ENCODE peak calls at places on chromosomes 13 and 19, in four cellular contexts. One of them, this sample, is unnamed.

GRCh38 chr19:47542030-47542475 is 27.2 kb upstream of the NAPA start:
- DNase-seq in Peyer's patch: no peak
- DNase-seq in stimulated activated CD4-positive, alpha-beta T cell treated with anti-CD3 and anti-CD28 coated beads, Interleukin-1b, Interleukin-23, amount 100 ng/mL, for 24 hours: no peak
- DNase-seq in stimulated activated CD8-positive, alpha-beta memory T cell treated with anti-CD3 and anti-CD28 coated beads, Interleukin-7, amount 100 ng/mL, for 1 hour: no peak
- DNase-seq in this sample: no peak

GRCh38 chr13:22232186-22232585 is 561.3 kb downstream of the FGF9 start:
- DNase-seq in Peyer's patch: no peak
- DNase-seq in stimulated activated CD8-positive, alpha-beta memory T cell treated with anti-CD3 and anti-CD28 coated beads, Interleukin-7, amount 100 ng/mL, for 1 hour: no peak
- DNase-seq in stimulated activated CD4-positive, alpha-beta T cell treated with anti-CD3 and anti-CD28 coated beads, Interleukin-1b, Interleukin-23, amount 100 ng/mL, for 24 hours: no peak
- DNase-seq in this sample: no peak

GRCh38 chr13:100560498-100561215 is 27.9 kb downstream of the GGACT start:
- DNase-seq in stimulated activated CD4-positive, alpha-beta T cell treated with anti-CD3 and anti-CD28 coated beads, Interleukin-1b, Interleukin-23, amount 100 ng/mL, for 24 hours: no peak
- DNase-seq in Peyer's patch: no peak
- DNase-seq in stimulated activated CD8-positive, alpha-beta memory T cell treated with anti-CD3 and anti-CD28 coated beads, Interleukin-7, amount 100 ng/mL, for 1 hour: no peak
- DNase-seq in this sample: no peak

GRCh38 chr13:99040536-99041141 is 62.8 kb upstream of the DOCK9 start:
- DNase-seq in stimulated activated CD8-positive, alpha-beta memory T cell treated with anti-CD3 and anti-CD28 coated beads, Interleukin-7, amount 100 ng/mL, for 1 hour: no peak
- DNase-seq in stimulated activated CD4-positive, alpha-beta T cell treated with anti-CD3 and anti-CD28 coated beads, Interleukin-1b, Interleukin-23, amount 100 ng/mL, for 24 hours: no peak
- DNase-seq in Peyer's patch: no peak
- DNase-seq in this sample: no peak

GRCh38 chr13:97493471-97493870 is 59.5 kb downstream of the RAP2A start:
- DNase-seq in Peyer's patch: no peak
- DNase-seq in stimulated activated CD8-positive, alpha-beta memory T cell treated with anti-CD3 and anti-CD28 coated beads, Interleukin-7, amount 100 ng/mL, for 1 hour: no peak
- DNase-seq in stimulated activated CD4-positive, alpha-beta T cell treated with anti-CD3 and anti-CD28 coated beads, Interleukin-1b, Interleukin-23, amount 100 ng/mL, for 24 hours: no peak
- DNase-seq in this sample: no peak

GRCh38 chr19:13154241-13154778 is 4.1 kb downstream of the IER2 start:
- DNase-seq in Peyer's patch: peak
- DNase-seq in stimulated activated CD4-positive, alpha-beta T cell treated with anti-CD3 and anti-CD28 coated beads, Interleukin-1b, Interleukin-23, amount 100 ng/mL, for 24 hours: no peak
- DNase-seq in stimulated activated CD8-positive, alpha-beta memory T cell treated with anti-CD3 and anti-CD28 coated beads, Interleukin-7, amount 100 ng/mL, for 1 hour: no peak
- DNase-seq in this sample: no peak

GRCh38 chr19:17114414-17114831 is 38.8 kb downstream of the MYO9B start:
- DNase-seq in stimulated activated CD8-positive, alpha-beta memory T cell treated with anti-CD3 and anti-CD28 coated beads, Interleukin-7, amount 100 ng/mL, for 1 hour: no peak
- DNase-seq in Peyer's patch: no peak
- DNase-seq in stimulated activated CD4-positive, alpha-beta T cell treated with anti-CD3 and anti-CD28 coated beads, Interleukin-1b, Interleukin-23, amount 100 ng/mL, for 24 hours: no peak
- DNase-seq in this sample: no peak

GRCh38 chr13:34347784-34348573 is 530.0 kb downstream of the RFC3 start:
- DNase-seq in stimulated activated CD4-positive, alpha-beta T cell treated with anti-CD3 and anti-CD28 coated beads, Interleukin-1b, Interleukin-23, amount 100 ng/mL, for 24 hours: no peak
- DNase-seq in Peyer's patch: no peak
- DNase-seq in stimulated activated CD8-positive, alpha-beta memory T cell treated with anti-CD3 and anti-CD28 coated beads, Interleukin-7, amount 100 ng/mL, for 1 hour: no peak
- DNase-seq in this sample: no peak

GRCh38 chr13:92460479-92460878 is 766.1 kb upstream of the GPC6 start:
- DNase-seq in stimulated activated CD8-positive, alpha-beta memory T cell treated with anti-CD3 and anti-CD28 coated beads, Interleukin-7, amount 100 ng/mL, for 1 hour: no peak
- DNase-seq in stimulated activated CD4-positive, alpha-beta T cell treated with anti-CD3 and anti-CD28 coated beads, Interleukin-1b, Interleukin-23, amount 100 ng/mL, for 24 hours: no peak
- DNase-seq in Peyer's patch: no peak
- DNase-seq in this sample: no peak

GRCh38 chr13:94712812-94713555 is 639 bp upstream of the SOX21 start:
- DNase-seq in stimulated activated CD8-positive, alpha-beta memory T cell treated with anti-CD3 and anti-CD28 coated beads, Interleukin-7, amount 100 ng/mL, for 1 hour: no peak
- DNase-seq in stimulated activated CD4-positive, alpha-beta T cell treated with anti-CD3 and anti-CD28 coated beads, Interleukin-1b, Interleukin-23, amount 100 ng/mL, for 24 hours: no peak
- DNase-seq in Peyer's patch: no peak
- DNase-seq in this sample: no peak

GRCh38 chr13:30718661-30719520 is 16.5 kb upstream of the ALOX5AP start:
- DNase-seq in stimulated activated CD8-positive, alpha-beta memory T cell treated with anti-CD3 and anti-CD28 coated beads, Interleukin-7, amount 100 ng/mL, for 1 hour: no peak
- DNase-seq in stimulated activated CD4-positive, alpha-beta T cell treated with anti-CD3 and anti-CD28 coated beads, Interleukin-1b, Interleukin-23, amount 100 ng/mL, for 24 hours: no peak
- DNase-seq in Peyer's patch: no peak
- DNase-seq in this sample: peak

GRCh38 chr13:40599722-40600121 is 66.7 kb downstream of the FOXO1 start:
- DNase-seq in stimulated activated CD4-positive, alpha-beta T cell treated with anti-CD3 and anti-CD28 coated beads, Interleukin-1b, Interleukin-23, amount 100 ng/mL, for 24 hours: no peak
- DNase-seq in Peyer's patch: no peak
- DNase-seq in stimulated activated CD8-positive, alpha-beta memory T cell treated with anti-CD3 and anti-CD28 coated beads, Interleukin-7, amount 100 ng/mL, for 1 hour: no peak
- DNase-seq in this sample: no peak

GRCh38 chr19:30691767-30692516 is 319.8 kb downstream of the ZNF536 start:
- DNase-seq in stimulated activated CD4-positive, alpha-beta T cell treated with anti-CD3 and anti-CD28 coated beads, Interleukin-1b, Interleukin-23, amount 100 ng/mL, for 24 hours: no peak
- DNase-seq in Peyer's patch: no peak
- DNase-seq in stimulated activated CD8-positive, alpha-beta memory T cell treated with anti-CD3 and anti-CD28 coated beads, Interleukin-7, amount 100 ng/mL, for 1 hour: no peak
- DNase-seq in this sample: no peak

GRCh38 chr19:45469835-45470146 is 2.0 kb downstream of the FOSB start:
- DNase-seq in stimulated activated CD8-positive, alpha-beta memory T cell treated with anti-CD3 and anti-CD28 coated beads, Interleukin-7, amount 100 ng/mL, for 1 hour: no peak
- DNase-seq in Peyer's patch: peak
- DNase-seq in stimulated activated CD4-positive, alpha-beta T cell treated with anti-CD3 and anti-CD28 coated beads, Interleukin-1b, Interleukin-23, amount 100 ng/mL, for 24 hours: no peak
- DNase-seq in this sample: no peak

GRCh38 chr13:25963681-25964080 is 88.1 kb downstream of the SHISA2 start:
- DNase-seq in Peyer's patch: no peak
- DNase-seq in stimulated activated CD4-positive, alpha-beta T cell treated with anti-CD3 and anti-CD28 coated beads, Interleukin-1b, Interleukin-23, amount 100 ng/mL, for 24 hours: no peak
- DNase-seq in stimulated activated CD8-positive, alpha-beta memory T cell treated with anti-CD3 and anti-CD28 coated beads, Interleukin-7, amount 100 ng/mL, for 1 hour: no peak
- DNase-seq in this sample: no peak

GRCh38 chr13:24233351-24233901 is 72.9 kb downstream of the SPATA13 start:
- DNase-seq in stimulated activated CD8-positive, alpha-beta memory T cell treated with anti-CD3 and anti-CD28 coated beads, Interleukin-7, amount 100 ng/mL, for 1 hour: no peak
- DNase-seq in stimulated activated CD4-positive, alpha-beta T cell treated with anti-CD3 and anti-CD28 coated beads, Interleukin-1b, Interleukin-23, amount 100 ng/mL, for 24 hours: no peak
- DNase-seq in Peyer's patch: no peak
- DNase-seq in this sample: no peak

GRCh38 chr19:50580970-50581636 is 12.9 kb upstream of the LRRC4B start:
- DNase-seq in stimulated activated CD8-positive, alpha-beta memory T cell treated with anti-CD3 and anti-CD28 coated beads, Interleukin-7, amount 100 ng/mL, for 1 hour: no peak
- DNase-seq in Peyer's patch: no peak
- DNase-seq in stimulated activated CD4-positive, alpha-beta T cell treated with anti-CD3 and anti-CD28 coated beads, Interleukin-1b, Interleukin-23, amount 100 ng/mL, for 24 hours: no peak
- DNase-seq in this sample: no peak

GRCh38 chr13:49784886-49785570 is 7.5 kb downstream of the KPNA3 start:
- DNase-seq in stimulated activated CD4-positive, alpha-beta T cell treated with anti-CD3 and anti-CD28 coated beads, Interleukin-1b, Interleukin-23, amount 100 ng/mL, for 24 hours: no peak
- DNase-seq in stimulated activated CD8-positive, alpha-beta memory T cell treated with anti-CD3 and anti-CD28 coated beads, Interleukin-7, amount 100 ng/mL, for 1 hour: no peak
- DNase-seq in Peyer's patch: no peak
- DNase-seq in this sample: no peak

GRCh38 chr19:6095760-6096159 is 14.5 kb downstream of the RFX2 start:
- DNase-seq in stimulated activated CD8-positive, alpha-beta memory T cell treated with anti-CD3 and anti-CD28 coated beads, Interleukin-7, amount 100 ng/mL, for 1 hour: no peak
- DNase-seq in stimulated activated CD4-positive, alpha-beta T cell treated with anti-CD3 and anti-CD28 coated beads, Interleukin-1b, Interleukin-23, amount 100 ng/mL, for 24 hours: no peak
- DNase-seq in Peyer's patch: no peak
- DNase-seq in this sample: no peak

GRCh38 chr13:74062933-74063332 is 71.3 kb downstream of the KLF12 start:
- DNase-seq in stimulated activated CD8-positive, alpha-beta memory T cell treated with anti-CD3 and anti-CD28 coated beads, Interleukin-7, amount 100 ng/mL, for 1 hour: no peak
- DNase-seq in stimulated activated CD4-positive, alpha-beta T cell treated with anti-CD3 and anti-CD28 coated beads, Interleukin-1b, Interleukin-23, amount 100 ng/mL, for 24 hours: no peak
- DNase-seq in Peyer's patch: peak
- DNase-seq in this sample: no peak

This sample was measured in Panc1.